ENCODE peak calls at places on chromosomes 3 and 15, in five cellular contexts. One of them, this sample, is unnamed.

GRCh38 chr15:59236394-59236793 is 29.8 kb downstream of the LDHAL6B start:
- DNase-seq in BJ: no peak
- DNase-seq in HFF-Myc: no peak
- DNase-seq in ovary: no peak
- DNase-seq in fibroblast of lung: no peak
- DNase-seq in this sample: no peak

GRCh38 chr3:195004512-195005250 is 266.3 kb downstream of the XXYLT1 start:
- DNase-seq in BJ: no peak
- DNase-seq in HFF-Myc: no peak
- DNase-seq in ovary: no peak
- DNase-seq in fibroblast of lung: no peak
- DNase-seq in this sample: no peak

GRCh38 chr15:74839526-74840395 is 3.2 kb downstream of the ULK3 start:
- DNase-seq in BJ: no peak
- DNase-seq in HFF-Myc: no peak
- DNase-seq in ovary: no peak
- DNase-seq in fibroblast of lung: no peak
- DNase-seq in this sample: no peak

GRCh38 chr15:45115312-45115820 is 1.2 kb downstream of the DUOXA2 start:
- DNase-seq in BJ: no peak
- DNase-seq in HFF-Myc: no peak
- DNase-seq in ovary: no peak
- DNase-seq in fibroblast of lung: no peak
- DNase-seq in this sample: no peak

GRCh38 chr3:21750291-21750690 is 719 bp downstream of the ZNF385D start:
- DNase-seq in BJ: no peak
- DNase-seq in HFF-Myc: no peak
- DNase-seq in ovary: no peak
- DNase-seq in fibroblast of lung: peak
- DNase-seq in this sample: no peak

GRCh38 chr3:13506239-13506638 is 26.1 kb downstream of the HDAC11 start:
- DNase-seq in BJ: no peak
- DNase-seq in HFF-Myc: no peak
- DNase-seq in ovary: no peak
- DNase-seq in fibroblast of lung: no peak
- DNase-seq in this sample: no peak

GRCh38 chr3:9889405-9889804 is 1.0 kb upstream of the JAGN1 start:
- DNase-seq in BJ: no peak
- DNase-seq in HFF-Myc: no peak
- DNase-seq in ovary: no peak
- DNase-seq in fibroblast of lung: no peak
- DNase-seq in this sample: no peak

GRCh38 chr3:185760550-185760949 is 64.3 kb downstream of the IGF2BP2 start:
- DNase-seq in BJ: no peak
- DNase-seq in HFF-Myc: no peak
- DNase-seq in ovary: no peak
- DNase-seq in fibroblast of lung: no peak
- DNase-seq in this sample: no peak

GRCh38 chr3:49351521-49352011 is 6.6 kb downstream of the GPX1 start:
- DNase-seq in BJ: peak
- DNase-seq in HFF-Myc: no peak
- DNase-seq in ovary: no peak
- DNase-seq in fibroblast of lung: peak
- DNase-seq in this sample: no peak

GRCh38 chr15:101384276-101384675 is 89.2 kb upstream of the SNRPA1 start:
- DNase-seq in BJ: no peak
- DNase-seq in HFF-Myc: no peak
- DNase-seq in ovary: no peak
- DNase-seq in fibroblast of lung: no peak
- DNase-seq in this sample: no peak

GRCh38 chr15:35630570-35630969 is 84.6 kb upstream of the DPH6 start:
- DNase-seq in BJ: no peak
- DNase-seq in HFF-Myc: no peak
- DNase-seq in ovary: no peak
- DNase-seq in fibroblast of lung: no peak
- DNase-seq in this sample: no peak

GRCh38 chr15:75051711-75052110 is 28.3 kb downstream of the PPCDC start:
- DNase-seq in BJ: no peak
- DNase-seq in HFF-Myc: no peak
- DNase-seq in ovary: no peak
- DNase-seq in fibroblast of lung: no peak
- DNase-seq in this sample: no peak

GRCh38 chr3:169297214-169297613 is 366.3 kb downstream of the MECOM start:
- DNase-seq in BJ: no peak
- DNase-seq in HFF-Myc: no peak
- DNase-seq in ovary: no peak
- DNase-seq in fibroblast of lung: no peak
- DNase-seq in this sample: no peak

GRCh38 chr3:169295912-169296311 is 367.6 kb downstream of the MECOM start:
- DNase-seq in BJ: no peak
- DNase-seq in HFF-Myc: no peak
- DNase-seq in ovary: no peak
- DNase-seq in fibroblast of lung: no peak
- DNase-seq in this sample: no peak

GRCh38 chr3:169298247-169298992 is 365.1 kb downstream of the MECOM start:
- DNase-seq in BJ: no peak
- DNase-seq in HFF-Myc: no peak
- DNase-seq in ovary: no peak
- DNase-seq in fibroblast of lung: no peak
- DNase-seq in this sample: no peak

GRCh38 chr3:169299129-169299528 is 364.4 kb downstream of the MECOM start:
- DNase-seq in BJ: no peak
- DNase-seq in HFF-Myc: no peak
- DNase-seq in ovary: no peak
- DNase-seq in fibroblast of lung: no peak
- DNase-seq in this sample: no peak

DNA sequence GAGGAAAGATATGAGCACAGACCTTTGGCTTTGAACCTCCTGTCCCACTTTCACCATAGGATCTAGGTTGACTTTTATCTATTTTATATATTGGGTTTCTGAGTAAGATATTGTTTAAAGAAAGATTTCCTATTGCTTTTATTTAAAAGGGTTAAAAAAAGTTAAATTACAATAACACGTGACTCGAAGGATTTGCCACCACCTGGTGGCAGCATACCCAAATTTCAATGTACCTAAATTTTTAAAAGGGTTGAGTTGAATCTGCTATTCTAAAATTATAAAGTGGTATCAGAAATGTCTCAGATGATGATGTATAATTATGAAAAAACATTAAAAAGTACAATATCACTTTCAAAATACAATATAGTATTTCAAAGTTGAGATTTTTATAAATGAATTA is 368.4 kb downstream of the MECOM start:
- DNase-seq in BJ: no peak
- DNase-seq in HFF-Myc: no peak
- DNase-seq in ovary: no peak
- DNase-seq in fibroblast of lung: peak
- DNase-seq in this sample: no peak
- TF ChIP-seq CTCF in BJ: peak
- TF ChIP-seq CTCF in HFF-Myc: peak
- TF ChIP-seq CTCF in ovary: no peak
- TF ChIP-seq CTCF in fibroblast of lung: peak
- TF ChIP-seq CTCF in this sample: peak

GRCh38 chr15:38768970-38769369 is 204.4 kb upstream of the RASGRP1 start:
- DNase-seq in BJ: no peak
- DNase-seq in HFF-Myc: no peak
- DNase-seq in ovary: peak
- DNase-seq in fibroblast of lung: peak
- DNase-seq in this sample: no peak
- TF ChIP-seq CTCF in BJ: peak
- TF ChIP-seq CTCF in HFF-Myc: peak
- TF ChIP-seq CTCF in ovary: no peak
- TF ChIP-seq CTCF in fibroblast of lung: peak
- TF ChIP-seq CTCF in this sample: peak

DNA sequence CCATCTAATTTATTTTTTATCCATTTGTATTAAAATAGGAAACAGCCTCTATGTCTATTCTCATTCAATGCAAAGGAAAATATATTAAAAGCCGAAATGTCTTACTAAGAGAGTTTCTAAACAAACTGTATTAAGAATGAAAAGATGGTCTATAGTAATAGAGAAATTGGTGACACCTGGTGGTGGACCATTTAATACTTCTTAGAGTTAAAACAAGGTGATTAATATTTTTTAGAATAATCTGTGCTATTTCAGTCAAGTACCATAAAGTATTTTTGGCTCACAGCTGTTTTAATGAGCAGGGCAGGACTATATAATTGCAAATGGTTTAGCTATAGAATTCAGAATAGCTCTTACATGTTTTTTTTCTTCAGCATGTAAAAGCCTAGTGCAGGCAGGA is 55.7 kb downstream of the SYNPR start:
- DNase-seq in BJ: no peak
- DNase-seq in HFF-Myc: no peak
- DNase-seq in ovary: no peak
- DNase-seq in fibroblast of lung: peak
- DNase-seq in this sample: no peak
- TF ChIP-seq CTCF in BJ: peak
- TF ChIP-seq CTCF in HFF-Myc: no peak
- TF ChIP-seq CTCF in ovary: no peak
- TF ChIP-seq CTCF in fibroblast of lung: peak
- TF ChIP-seq CTCF in this sample: peak

GRCh38 chr3:12046406-12046805 is 42.2 kb downstream of the SYN2 start:
- DNase-seq in BJ: no peak
- DNase-seq in HFF-Myc: no peak
- DNase-seq in ovary: no peak
- DNase-seq in fibroblast of lung: peak
- DNase-seq in this sample: no peak
- TF ChIP-seq CTCF in BJ: peak
- TF ChIP-seq CTCF in HFF-Myc: peak
- TF ChIP-seq CTCF in ovary: no peak
- TF ChIP-seq CTCF in fibroblast of lung: peak
- TF ChIP-seq CTCF in this sample: peak

DNA sequence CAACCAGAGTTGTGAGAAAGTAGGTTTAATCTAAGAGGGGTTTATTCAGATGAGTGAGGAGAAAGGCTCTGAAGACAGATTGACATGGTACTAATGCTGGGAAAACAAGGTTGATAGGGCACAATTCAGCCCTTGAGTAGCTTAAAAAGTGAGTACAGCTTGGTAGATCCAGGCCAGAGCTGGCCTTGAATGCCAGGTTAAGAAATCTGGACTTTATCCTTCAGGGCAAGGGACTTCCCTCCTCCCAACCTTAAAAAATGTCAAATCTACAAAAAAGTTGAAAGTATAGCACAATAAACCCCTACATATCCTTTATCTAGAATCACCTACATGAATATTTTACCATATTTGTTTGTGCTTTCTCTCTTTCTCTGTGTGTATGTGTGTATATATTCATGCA is 7.9 kb downstream of the TM4SF18 start:
- DNase-seq in BJ: no peak
- DNase-seq in HFF-Myc: no peak
- DNase-seq in ovary: no peak
- DNase-seq in fibroblast of lung: no peak
- DNase-seq in this sample: no peak
- TF ChIP-seq CTCF in BJ: no peak
- TF ChIP-seq CTCF in HFF-Myc: no peak
- TF ChIP-seq CTCF in ovary: no peak
- TF ChIP-seq CTCF in fibroblast of lung: no peak
- TF ChIP-seq CTCF in this sample: no peak

GRCh38 chr3:1082024-1082633 is 10.7 kb upstream of the CNTN6 start:
- DNase-seq in BJ: no peak
- DNase-seq in HFF-Myc: no peak
- DNase-seq in ovary: no peak
- DNase-seq in fibroblast of lung: peak
- DNase-seq in this sample: peak
- TF ChIP-seq CTCF in BJ: no peak
- TF ChIP-seq CTCF in HFF-Myc: no peak
- TF ChIP-seq CTCF in ovary: no peak
- TF ChIP-seq CTCF in fibroblast of lung: peak
- TF ChIP-seq CTCF in this sample: peak

GRCh38 chr3:98990657-98991056 is 89.2 kb upstream of the DCBLD2 start:
- DNase-seq in BJ: no peak
- DNase-seq in HFF-Myc: no peak
- DNase-seq in ovary: no peak
- DNase-seq in fibroblast of lung: no peak
- DNase-seq in this sample: no peak

GRCh38 chr3:98994128-98994762 is 92.8 kb upstream of the DCBLD2 start:
- DNase-seq in BJ: no peak
- DNase-seq in HFF-Myc: peak
- DNase-seq in ovary: no peak
- DNase-seq in fibroblast of lung: peak
- DNase-seq in this sample: no peak

GRCh38 chr3:98985406-98985805 is 83.9 kb upstream of the DCBLD2 start:
- DNase-seq in BJ: no peak
- DNase-seq in HFF-Myc: no peak
- DNase-seq in ovary: no peak
- DNase-seq in fibroblast of lung: peak
- DNase-seq in this sample: no peak

GRCh38 chr3:98986073-98986472 is 84.6 kb upstream of the DCBLD2 start:
- DNase-seq in BJ: peak
- DNase-seq in HFF-Myc: peak
- DNase-seq in ovary: no peak
- DNase-seq in fibroblast of lung: peak
- DNase-seq in this sample: peak

GRCh38 chr3:98991393-98991792 is 89.9 kb upstream of the DCBLD2 start:
- DNase-seq in BJ: no peak
- DNase-seq in HFF-Myc: no peak
- DNase-seq in ovary: no peak
- DNase-seq in fibroblast of lung: no peak
- DNase-seq in this sample: no peak
- TF ChIP-seq CTCF in BJ: peak
- TF ChIP-seq CTCF in HFF-Myc: peak
- TF ChIP-seq CTCF in ovary: no peak
- TF ChIP-seq CTCF in fibroblast of lung: no peak
- TF ChIP-seq CTCF in this sample: no peak

This sample was measured in progenitor cell of endocrine pancreas.